ENCODE peak calls at places on chromosomes 5 and 9, in six cellular contexts. S is stimulated activated CD4-positive, alpha-beta T cell treated with anti-CD3 and anti-CD28 coated beads, Interleukin-4, amount 100 ng/mL, for 1 hour; W is iPS-NIHi11; P is GF-D8; I is amygdala; N is HuH-7. Z is an unnamed sample.

GRCh38 chr9:78831726-78832125 is 534.8 kb downstream of the PSAT1 start:
- DNase-seq in S (no peak), W (no peak), P (no peak), I (no peak), N (no peak), Z (no peak)

GRCh38 chr5:37501152-37501551 is 122.0 kb downstream of the WDR70 start:
- DNase-seq in S (no peak), W (no peak), P (no peak), I (no peak), N (no peak), Z (no peak)

GRCh38 chr5:17436766-17437221 is 61.2 kb upstream of the TAF11L2 start:
- DNase-seq in S (no peak), W (no peak), P (peak; percentile 89), I (no peak), N (no peak), Z (no peak)

GRCh38 chr5:157186309-157187045 is 5.8 kb downstream of the ITK start:
- DNase-seq in S (no peak), W (no peak), P (no peak), I (no peak), N (no peak), Z (no peak)

GRCh38 chr9:14350766-14351165 is 36.8 kb upstream of the NFIB start:
- DNase-seq in S (no peak), W (no peak), P (no peak), I (no peak), N (no peak), Z (no peak)

GRCh38 chr9:98158071-98158791 is 34.2 kb downstream of the CORO2A start:
- DNase-seq in S (no peak), W (no peak), P (no peak), I (no peak), N (peak; percentile 40), Z (no peak)

GRCh38 chr9:278651-279050 is 64.0 kb downstream of the DOCK8 start:
- DNase-seq in S (peak; percentile 8), W (no peak), P (no peak), I (no peak), N (no peak), Z (no peak)

GRCh38 chr5:99037668-99038067 is 108.9 kb upstream of the CHD1 start:
- DNase-seq in S (no peak), W (no peak), P (no peak), I (no peak), N (no peak), Z (peak; percentile 18)

GRCh38 chr9:121439016-121439415 is 60.6 kb downstream of the GGTA1 start:
- DNase-seq in S (no peak), W (no peak), P (no peak), I (no peak), N (no peak), Z (no peak)

GRCh38 chr9:101479337-101480045 is 43.9 kb upstream of the ALDOB start:
- DNase-seq in S (no peak), W (peak; percentile 45), P (no peak), I (no peak), N (no peak), Z (peak; percentile 45)

GRCh38 chr5:83124593-83124992 is 47.2 kb downstream of the XRCC4 start:
- DNase-seq in S (no peak), W (no peak), P (no peak), I (no peak), N (peak; percentile 56), Z (no peak)

GRCh38 chr5:151697452-151697851 is 10.7 kb upstream of the SPARC start:
- DNase-seq in S (no peak), W (no peak), P (no peak), I (no peak), N (no peak), Z (no peak)

GRCh38 chr9:94256007-94256406 is 3.1 kb upstream of the ZNF169 start:
- DNase-seq in S (no peak), W (no peak), P (no peak), I (no peak), N (no peak), Z (no peak)

GRCh38 chr5:69416180-69416579 is 1.3 kb downstream of the MARVELD2 start:
- DNase-seq in S (no peak), W (peak; percentile 25), P (no peak), I (no peak), N (no peak), Z (peak; percentile 61)

GRCh38 chr9:84857224-84857623 is 187.7 kb downstream of the NTRK2 start:
- DNase-seq in S (no peak), W (no peak), P (no peak), I (no peak), N (no peak), Z (no peak)

GRCh38 chr5:173538018-173538417 is 78.4 kb downstream of the BOD1 start:
- DNase-seq in S (no peak), W (no peak), P (no peak), I (no peak), N (no peak), Z (no peak)

GRCh38 chr5:74903165-74903787 is 37.1 kb upstream of the FAM169A start:
- DNase-seq in S (peak; percentile 25), W (peak; percentile 86), P (no peak), I (no peak), N (peak; percentile 57), Z (peak; percentile 93)

GRCh38 chr5:127863610-127864395 is 160.6 kb downstream of the CCDC192 start:
- DNase-seq in S (no peak), W (no peak), P (no peak), I (no peak), N (no peak), Z (no peak)

GRCh38 chr9:92746567-92747458 is 17.8 kb downstream of the BICD2 start:
- DNase-seq in S (no peak), W (no peak), P (no peak), I (no peak), N (no peak), Z (no peak)

GRCh38 chr5:95973793-95974325 is 12.2 kb upstream of the ELL2 start:
- DNase-seq in S (no peak), W (no peak), P (no peak), I (no peak), N (no peak), Z (no peak)

GRCh38 chr9:98851730-98852462 is 44.4 kb downstream of the GALNT12 start:
- DNase-seq in S (peak; percentile 11), W (no peak), P (no peak), I (no peak), N (no peak), Z (no peak)

GRCh38 chr9:27673626-27674025 is 100.3 kb upstream of the C9orf72 start:
- DNase-seq in S (no peak), W (no peak), P (no peak), I (no peak), N (no peak), Z (no peak)

Z was measured in GM23338.